ENCODE peak calls at places on chromosome 19, in five cellular contexts. T is lung microvascular endothelial cell; C is stimulated activated CD8-positive, alpha-beta memory T cell treated with anti-CD3 and anti-CD28 coated beads, Interleukin-2, amount 100 ng/mL, for 1 hour; B is gastrocnemius medialis; P is natural killer cell. L is an unnamed sample.

GRCh38 chr19:4120933-4121612 is 2.8 kb downstream of the MAP2K2 start:
- DNase-seq in T (no peak), C (no peak), B (no peak), P (no peak), L (no peak)

GRCh38 chr19:18049390-18049789 is 37.3 kb downstream of the IL12RB1 start:
- DNase-seq in T (peak), C (no peak), B (peak), P (no peak), L (no peak)

GRCh38 chr19:8654591-8655339 is 24.3 kb downstream of the NFILZ start:
- DNase-seq in T (peak), C (peak), B (no peak), P (peak), L (peak)

GRCh38 chr19:33490041-33490451 is 31.5 kb downstream of the PEPD start:
- DNase-seq in T (no peak), C (no peak), B (no peak), P (no peak), L (no peak)

GRCh38 chr19:35342430-35342829 is 5.3 kb upstream of the FFAR1 start:
- DNase-seq in T (no peak), C (no peak), B (no peak), P (no peak), L (no peak)

GRCh38 chr19:3471954-3472655 is 8.2 kb downstream of the SMIM24 start:
- DNase-seq in T (no peak), C (no peak), B (peak), P (peak), L (no peak)

GRCh38 chr19:47035127-47035494 is 13.3 kb downstream of the TMEM160 start:
- DNase-seq in T (no peak), C (no peak), B (no peak), P (no peak), L (no peak)

GRCh38 chr19:3366761-3367571 is 583 bp downstream of the NFIC start:
- DNase-seq in T (no peak), C (no peak), B (peak), P (no peak), L (no peak)

GRCh38 chr19:46288896-46289588 is 7.8 kb upstream of the HIF3A start:
- DNase-seq in T (peak), C (no peak), B (no peak), P (no peak), L (no peak)

GRCh38 chr19:10390652-10391286 is 10.4 kb upstream of the TYK2 start:
- DNase-seq in T (peak), C (peak), B (peak), P (peak), L (peak)

GRCh38 chr19:49408816-49409440 is 14.3 kb downstream of the PTH2 start:
- DNase-seq in T (no peak), C (no peak), B (no peak), P (no peak), L (no peak)

GRCh38 chr19:16262618-16263017 is 62.0 kb upstream of the KLF2 start:
- DNase-seq in T (no peak), C (no peak), B (no peak), P (no peak), L (no peak)

GRCh38 chr19:1249298-1249989 is 1.1 kb downstream of the MIDN start:
- DNase-seq in T (peak), C (peak), B (peak), P (peak), L (peak)

GRCh38 chr19:44993526-44993925 is 7.7 kb upstream of the RELB start:
- DNase-seq in T (no peak), C (no peak), B (no peak), P (no peak), L (no peak)

GRCh38 chr19:19579533-19580361 is 38.7 kb downstream of the PBX4 start:
- DNase-seq in T (no peak), C (no peak), B (no peak), P (no peak), L (no peak)

GRCh38 chr19:29367701-29368306 is 154.9 kb upstream of the UQCRFS1 start:
- DNase-seq in T (no peak), C (no peak), B (no peak), P (no peak), L (no peak)

GRCh38 chr19:2274937-2275535 is 6.9 kb downstream of the PEAK3 start:
- DNase-seq in T (peak), C (no peak), B (peak), P (no peak), L (no peak)

GRCh38 chr19:42279902-42280760 is 11.1 kb downstream of the CIC start:
- DNase-seq in T (peak), C (peak), B (peak), P (peak), L (peak)

GRCh38 chr19:30686252-30686762 is 314.1 kb downstream of the ZNF536 start:
- DNase-seq in T (no peak), C (no peak), B (no peak), P (no peak), L (no peak)

GRCh38 chr19:48961051-48961649 is 4.0 kb upstream of the FTL start:
- DNase-seq in T (no peak), C (no peak), B (peak), P (no peak), L (no peak)

GRCh38 chr19:45419396-45419795 is 4.3 kb downstream of the ERCC1 start:
- DNase-seq in T (no peak), C (no peak), B (no peak), P (no peak), L (no peak)

GRCh38 chr19:58575183-58576041 is 2.3 kb upstream of the MZF1 start:
- DNase-seq in T (peak), C (peak), B (peak), P (peak), L (peak)

GRCh38 chr19:12745166-12745897 is 6.3 kb upstream of the BEST2 start:
- DNase-seq in T (no peak), C (no peak), B (no peak), P (no peak), L (no peak)

GRCh38 chr19:6423499-6424189 is 967 bp downstream of the KHSRP start:
- DNase-seq in T (peak), C (no peak), B (no peak), P (peak), L (no peak)

GRCh38 chr19:35793381-35794165 is 18.2 kb downstream of the ARHGAP33 start:
- DNase-seq in T (no peak), C (no peak), B (no peak), P (no peak), L (no peak)